ENCODE peak calls at places on chromosomes 1 and 21, in seven cellular contexts. L is heart left ventricle, Z is transverse colon, I is RWPE2, E is HL-60, C is hepatocyte, M is fibroblast of lung. D is an unnamed sample.
A peak's percentile ranks its signal among the peaks of the same experiment; 100 is the strongest.

GRCh38 chr1:237029850-237030535 is 12.0 kb upstream of the RYR2 start:
- DNase-seq in Z (no peak), I (no peak), L (no peak), E (no peak), M (no peak), C (no peak), D (no peak)

GRCh38 chr21:45421071-45421845 is 16.3 kb downstream of the COL18A1 start:
- DNase-seq in M (no peak), L (peak; percentile 53), Z (peak; percentile 67), C (peak; percentile 59), I (peak; percentile 69), E (no peak), D (peak; percentile 48)

GRCh38 chr1:190679032-190679431 is 201.4 kb upstream of the BRINP3 start:
- DNase-seq in M (peak; percentile 34), E (no peak), L (no peak), C (no peak), I (no peak), Z (no peak), D (peak; percentile 8)

GRCh38 chr1:38132681-38133080 is 86.1 kb upstream of the POU3F1 start:
- DNase-seq in I (no peak), M (peak; percentile 67), C (no peak), E (no peak), Z (no peak), L (no peak), D (no peak)

GRCh38 chr1:239250353-239251035 is 135.9 kb upstream of the CHRM3 start:
- DNase-seq in I (no peak), Z (no peak), M (peak; percentile 16), C (no peak), L (no peak), E (no peak), D (peak; percentile 36)

GRCh38 chr1:109483658-109484518 is at the start of gene ATXN7L2:
- DNase-seq in Z (peak; percentile 93), E (peak; percentile 89), C (peak; percentile 97), M (peak; percentile 81), I (peak; percentile 85), L (peak; percentile 94), D (peak; percentile 99)

GRCh38 chr1:102879439-102879993 is 228.8 kb downstream of the COL11A1 start:
- DNase-seq in E (no peak), L (no peak), C (no peak), I (no peak), Z (no peak), M (peak; percentile 88), D (peak; percentile 51)

GRCh38 chr1:6419803-6420593 is at the start of gene HES2:
- DNase-seq in M (no peak), I (no peak), C (peak; percentile 48), Z (peak; percentile 80), E (no peak), L (no peak), D (peak; percentile 84)

GRCh38 chr21:43609501-43610340 is 49.6 kb downstream of the HSF2BP start:
- DNase-seq in I (peak; percentile 86), Z (peak; percentile 71), C (peak; percentile 68), L (no peak), M (peak; percentile 82), E (no peak), D (peak; percentile 68)

GRCh38 chr1:52598729-52599128 is 3.4 kb upstream of the GPX7 start:
- DNase-seq in E (no peak), C (no peak), Z (no peak), L (no peak), M (no peak), I (no peak), D (no peak)

GRCh38 chr1:101781437-101781836 is 215.3 kb downstream of the OLFM3 start:
- DNase-seq in L (no peak), C (peak; percentile 46), I (no peak), Z (no peak), E (peak; percentile 47), M (peak; percentile 15), D (no peak)

GRCh38 chr1:174239541-174239940 is 80.2 kb downstream of the RABGAP1L start:
- DNase-seq in M (no peak), E (no peak), L (no peak), Z (no peak), C (no peak), I (no peak), D (no peak)

GRCh38 chr1:170680428-170680827 is 16.5 kb downstream of the PRRX1 start:
- DNase-seq in E (no peak), I (no peak), Z (no peak), C (no peak), M (peak; percentile 80), L (no peak), D (no peak)

GRCh38 chr1:197621761-197622160 is 153.5 kb downstream of the DENND1B start:
- DNase-seq in Z (no peak), I (no peak), L (no peak), M (no peak), E (no peak), C (no peak), D (no peak)

GRCh38 chr1:76668046-76668445 is 199.2 kb upstream of the ST6GALNAC5 start:
- DNase-seq in L (no peak), Z (no peak), M (no peak), I (no peak), C (no peak), E (no peak), D (no peak)

GRCh38 chr1:209400351-209401220 is 182.9 kb upstream of the CAMK1G start:
- DNase-seq in L (no peak), M (peak; percentile 56), E (no peak), Z (no peak), C (no peak), I (no peak), D (no peak)

GRCh38 chr1:231571904-231572303 is 43.4 kb downstream of the TSNAX start:
- DNase-seq in I (no peak), C (no peak), E (no peak), Z (no peak), L (no peak), M (no peak), D (no peak)

GRCh38 chr1:68015369-68015768 is 35.1 kb downstream of the DIRAS3 start:
- DNase-seq in M (peak; percentile 15), C (no peak), L (peak; percentile 37), I (no peak), Z (no peak), E (no peak), D (no peak)

GRCh38 chr1:206040328-206040727 is 12.6 kb upstream of the RHEX start:
- DNase-seq in Z (no peak), C (no peak), I (no peak), M (no peak), L (no peak), E (no peak), D (no peak)

GRCh38 chr1:84847253-84848247 is 45.5 kb downstream of the LPAR3 start:
- DNase-seq in Z (peak; percentile 80), E (peak; percentile 13), C (peak; percentile 85), I (peak; percentile 95), M (peak; percentile 98), L (peak; percentile 68), D (peak; percentile 95)

GRCh38 chr21:31780944-31781343 is 49.0 kb upstream of the SCAF4 start:
- DNase-seq in E (no peak), Z (no peak), I (no peak), M (no peak), C (peak; percentile 54), L (no peak), D (peak; percentile 60)

GRCh38 chr1:45016767-45017166 is 4.7 kb downstream of the UROD start:
- DNase-seq in L (no peak), C (no peak), M (no peak), I (no peak), E (no peak), Z (no peak), D (no peak)

GRCh38 chr1:45016090-45016697 is 4.1 kb downstream of the UROD start:
- DNase-seq in M (no peak), L (no peak), C (no peak), E (no peak), Z (no peak), I (no peak), D (no peak)

GRCh38 chr1:45015683-45016082 is 3.6 kb downstream of the UROD start:
- DNase-seq in Z (no peak), L (no peak), I (no peak), M (no peak), E (no peak), C (no peak), D (no peak)

GRCh38 chr1:45014403-45015028 is 2.5 kb downstream of the UROD start:
- DNase-seq in C (peak; percentile 89), I (no peak), E (peak; percentile 83), M (peak; percentile 72), Z (peak; percentile 80), L (peak; percentile 72), D (peak; percentile 68)

GRCh38 chr1:45018599-45019230 is 6.7 kb downstream of the UROD start:
- DNase-seq in M (peak; percentile 64), L (no peak), E (peak; percentile 56), Z (peak; percentile 74), I (no peak), C (peak; percentile 78), D (peak; percentile 29)
- TF ChIP-seq CTCF in M (peak; percentile 89), L (peak; percentile 40), E (peak; percentile 91), Z (peak; percentile 75), I (peak; percentile 69), C (peak; percentile 66), D (peak; percentile 64)

DNA sequence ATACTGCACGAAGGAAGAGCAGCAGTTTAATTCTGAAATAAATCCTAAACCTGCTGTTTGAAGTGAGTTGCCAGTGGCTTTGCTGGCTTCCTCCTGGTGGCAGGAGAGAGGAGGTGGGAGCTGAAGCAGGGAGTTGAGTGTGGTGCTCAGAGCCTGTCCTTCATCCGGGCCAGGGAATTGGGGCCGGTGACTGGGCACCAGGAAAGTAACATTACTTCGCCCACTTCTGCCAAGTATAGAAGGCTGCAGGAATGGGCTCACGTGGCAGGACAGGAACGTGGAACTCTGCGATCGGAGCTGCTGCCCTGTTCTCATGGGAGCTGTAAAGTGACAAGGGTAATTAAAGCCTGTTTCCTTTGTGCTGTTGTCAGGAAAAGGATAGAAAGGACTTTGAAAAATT is 8.7 kb downstream of the TOR3A start:
- DNase-seq in C (no peak), M (no peak), I (no peak), Z (no peak), L (peak; percentile 46), E (no peak), D (no peak)
- H3K27ac ChIP-seq in C (no peak overlapping the region), M (no peak overlapping the region), I (no peak overlapping the region), Z (no peak overlapping the region), L (peak overlapping the region; percentile 68), E (no peak overlapping the region), D (peak overlapping the region; percentile 78)

DNA sequence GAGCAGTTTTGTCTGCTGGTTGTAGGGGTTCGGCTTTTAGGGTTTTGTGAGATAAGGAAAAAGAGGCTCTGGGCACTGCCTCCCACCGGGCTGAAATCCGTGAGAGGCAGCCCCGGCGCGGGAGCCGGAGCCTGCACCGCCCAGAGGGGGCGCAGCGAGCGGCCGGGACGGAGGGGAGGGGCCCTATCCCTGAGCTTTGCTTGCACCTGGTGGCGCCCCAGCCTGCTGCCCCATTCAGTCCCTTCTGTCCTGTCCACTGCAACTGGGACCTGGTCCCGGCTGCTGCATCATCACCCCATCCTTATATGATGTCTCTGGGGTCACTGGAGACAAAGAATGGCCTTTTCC is 512 bp upstream of the KCNJ6 start:
- DNase-seq in I (no peak), L (no peak), Z (no peak), C (peak; percentile 53), M (no peak), E (no peak), D (no peak)
- TF ChIP-seq CTCF in I (no peak), L (no peak), Z (no peak), C (no peak), M (peak; percentile 12), E (no peak), D (no peak)

DNA sequence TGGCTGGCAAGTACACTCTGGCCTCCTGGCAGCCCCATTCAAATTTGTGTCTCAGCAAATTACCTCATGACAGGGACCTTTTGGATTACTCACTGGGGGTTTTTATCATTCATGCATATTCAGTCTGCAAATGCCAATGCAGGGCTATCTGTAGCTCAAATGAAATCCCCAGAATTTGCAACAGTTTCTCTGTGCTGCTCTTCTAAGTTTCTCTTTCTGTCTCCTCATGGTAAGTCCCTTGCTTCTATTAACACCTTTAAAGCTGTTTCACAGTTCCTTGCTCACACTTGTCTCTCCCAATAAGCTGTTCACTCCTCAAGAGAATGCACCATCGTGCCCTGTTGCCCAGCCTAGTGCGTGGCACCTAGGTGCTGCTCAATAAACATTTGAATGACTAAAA is 3.3 kb upstream of the FAM78B start:
- DNase-seq in E (no peak), M (no peak), C (no peak), Z (no peak), L (no peak), I (no peak), D (no peak)
- H3K27ac ChIP-seq in E (no peak overlapping the region), M (no peak overlapping the region), C (no peak overlapping the region), Z (no peak overlapping the region), L (no peak overlapping the region), I (no peak overlapping the region), D (no peak overlapping the region)

D was measured in RWPE1.